ENCODE peak calls at places on chromosomes 11 and 22, in six cellular contexts. M, K, Y, G, F and L are unnamed samples.

GRCh38 chr11:12184696-12185095 is 74.3 kb downstream of the MICAL2 start:
- DNase-seq in M (no peak), K (no peak), Y (no peak), G (peak), F (peak), L (no peak)

GRCh38 chr11:118570787-118571186 is 1.4 kb upstream of the ARCN1 start:
- DNase-seq in M (no peak), K (no peak), Y (no peak), G (no peak), F (no peak), L (no peak)

GRCh38 chr11:96390403-96390830 is 604 bp downstream of the JRKL start:
- DNase-seq in M (no peak), K (no peak), Y (peak), G (peak), F (no peak), L (no peak)

GRCh38 chr22:42500164-42500835 is 19.3 kb downstream of the RRP7A start:
- DNase-seq in M (peak), K (peak), Y (peak), G (peak), F (peak), L (no peak)

GRCh38 chr11:657691-658126 is 20.6 kb downstream of the DRD4 start:
- DNase-seq in M (no peak), K (no peak), Y (no peak), G (no peak), F (no peak), L (no peak)

GRCh38 chr22:45229181-45229580 is 11.5 kb downstream of the KIAA0930 start:
- DNase-seq in M (no peak), K (no peak), Y (no peak), G (no peak), F (no peak), L (no peak)

GRCh38 chr11:41779401-41779960 is 320.0 kb upstream of the LRRC4C start:
- DNase-seq in M (no peak), K (no peak), Y (no peak), G (no peak), F (no peak), L (no peak)

GRCh38 chr22:20211997-20212753 is 55.9 kb downstream of the RTN4R start:
- DNase-seq in M (no peak), K (peak), Y (peak), G (no peak), F (no peak), L (peak)

GRCh38 chr11:113663567-113663966 is 42.5 kb downstream of the TMPRSS5 start:
- DNase-seq in M (no peak), K (no peak), Y (no peak), G (peak), F (peak), L (no peak)

GRCh38 chr11:11178671-11179070 is 174.4 kb downstream of the CSNK2A3 start:
- DNase-seq in M (no peak), K (no peak), Y (no peak), G (peak), F (peak), L (no peak)

GRCh38 chr11:123052884-123053721 is 8.8 kb downstream of the HSPA8 start:
- DNase-seq in M (no peak), K (no peak), Y (no peak), G (no peak), F (no peak), L (no peak)

GRCh38 chr22:44167501-44167900 is 13.2 kb upstream of the PARVG start:
- DNase-seq in M (no peak), K (no peak), Y (no peak), G (no peak), F (no peak), L (no peak)

GRCh38 chr22:23832226-23833016 is 6.4 kb downstream of the DERL3 start:
- DNase-seq in M (no peak), K (no peak), Y (peak), G (no peak), F (no peak), L (no peak)

GRCh38 chr11:38593649-38594048 is 1995.6 kb upstream of the RAG2 start:
- DNase-seq in M (no peak), K (no peak), Y (no peak), G (no peak), F (peak), L (no peak)

GRCh38 chr22:48758021-48758561 is 1069.6 kb downstream of the BRD1 start:
- DNase-seq in M (no peak), K (no peak), Y (no peak), G (no peak), F (no peak), L (no peak)

GRCh38 chr22:31872209-31872608 is 72.1 kb upstream of the YWHAH start:
- DNase-seq in M (peak), K (no peak), Y (peak), G (no peak), F (no peak), L (no peak)

GRCh38 chr11:119337581-119338317 is 2.9 kb downstream of the C1QTNF5 start:
- DNase-seq in M (peak), K (no peak), Y (peak), G (peak), F (no peak), L (no peak)

GRCh38 chr11:79564288-79564925 is 123.6 kb upstream of the TENM4 start:
- DNase-seq in M (no peak), K (no peak), Y (no peak), G (no peak), F (no peak), L (no peak)

GRCh38 chr11:124897681-124898680 is at the start of gene ROBO4:
- DNase-seq in M (no peak), K (peak), Y (peak), G (peak), F (peak), L (no peak)

GRCh38 chr11:114562166-114562916 is 2.7 kb upstream of the NXPE1 start:
- DNase-seq in M (no peak), K (no peak), Y (no peak), G (peak), F (peak), L (no peak)

GRCh38 chr22:44045171-44045570 is 21.1 kb downstream of the PARVB start:
- DNase-seq in M (no peak), K (no peak), Y (no peak), G (peak), F (peak), L (no peak)

GRCh38 chr11:69525516-69526452 is 44.3 kb downstream of the LINC01488 start:
- DNase-seq in M (no peak), K (no peak), Y (no peak), G (no peak), F (no peak), L (no peak)
- TF ChIP-seq EZH2phosphoT487 in M (no peak), K (no peak), Y (no peak), G (no peak), F (no peak), L (no peak)

GRCh38 chr11:68903288-68903630 is 373 bp downstream of the MRPL21 start:
- DNase-seq in M (peak), K (no peak), Y (no peak), G (peak), F (no peak), L (no peak)

GRCh38 chr11:68903631-68904457 is at the start of the genes IGHMBP2 and MRPL21:
- DNase-seq in M (peak), K (peak), Y (peak), G (peak), F (peak), L (peak)

GRCh38 chr11:68897441-68897840 is 6.2 kb downstream of the MRPL21 start:
- DNase-seq in M (no peak), K (no peak), Y (no peak), G (no peak), F (no peak), L (no peak)

GRCh38 chr11:68904458-68904847 is 762 bp downstream of the IGHMBP2 start:
- DNase-seq in M (no peak), K (no peak), Y (peak), G (no peak), F (no peak), L (peak)

GRCh38 chr11:68900835-68901381 is 2.7 kb downstream of the MRPL21 start:
- DNase-seq in M (no peak), K (no peak), Y (no peak), G (no peak), F (no peak), L (no peak)
- H2AFZ ChIP-seq in M (no peak), K (no peak), Y (no peak), G (no peak), F (no peak), L (no peak)

GRCh38 chr11:44894217-44894617 is 56.5 kb downstream of the TP53I11 start:
- DNase-seq in M (peak), K (peak), Y (peak), G (peak), F (peak), L (peak)
- H3K9ac ChIP-seq in M (no peak), K (no peak), Y (no peak), G (no peak), F (no peak), L (no peak)

DNA sequence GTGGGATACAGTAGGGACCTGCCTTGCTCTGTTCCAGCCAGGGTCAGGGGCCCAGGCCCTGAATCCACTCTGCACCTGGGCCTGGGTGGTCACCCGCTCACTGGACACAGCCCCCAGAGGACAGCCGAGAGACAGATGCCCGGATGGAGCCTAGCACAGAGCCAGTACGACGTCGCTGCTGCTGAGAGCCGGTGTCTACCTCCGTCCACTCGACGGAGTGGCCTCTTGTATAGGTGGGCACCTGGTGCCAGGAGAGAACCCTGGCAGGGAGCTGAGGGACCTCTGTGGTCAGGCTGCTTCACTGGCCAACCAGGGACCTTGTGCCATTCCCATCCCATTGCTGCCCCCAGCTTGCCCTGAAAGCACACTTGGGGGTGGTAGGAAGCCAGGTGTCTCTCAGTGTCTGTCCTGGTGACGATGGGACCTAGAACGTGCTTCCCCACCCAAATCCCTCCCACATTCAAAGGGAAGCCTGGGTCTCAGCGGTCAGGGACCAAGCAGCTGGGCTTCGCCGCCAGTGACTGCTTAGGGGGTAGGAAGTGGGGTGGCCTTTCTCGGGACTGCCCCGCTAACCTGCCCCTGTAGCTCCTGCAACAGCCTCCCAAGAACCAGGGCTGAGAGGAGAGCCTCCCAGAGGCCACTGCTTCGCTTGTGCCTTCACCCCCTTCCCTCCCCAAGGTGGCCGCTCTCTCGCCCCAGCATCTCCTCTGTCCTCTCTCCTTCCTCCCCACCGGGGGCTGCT is 10.3 kb upstream of the CERK start:
- DNase-seq in M (no peak), K (no peak), Y (no peak), G (no peak), F (no peak), L (no peak)
- TF ChIP-seq EZH2phosphoT487 in M (no peak), K (no peak), Y (no peak), G (no peak), F (no peak), L (no peak)

GRCh38 chr11:65210748-65211147 is 29.0 kb downstream of the CAPN1 start:
- DNase-seq in M (no peak), K (no peak), Y (no peak), G (no peak), F (no peak), L (no peak)

GRCh38 chr11:65210361-65210731 is 28.6 kb downstream of the CAPN1 start:
- DNase-seq in M (no peak), K (no peak), Y (no peak), G (no peak), F (no peak), L (no peak)

GRCh38 chr11:65212226-65212801 is 30.6 kb downstream of the CAPN1 start:
- DNase-seq in M (no peak), K (no peak), Y (no peak), G (no peak), F (no peak), L (no peak)

GRCh38 chr11:65209711-65210360 is 28.1 kb downstream of the CAPN1 start:
- DNase-seq in M (no peak), K (no peak), Y (no peak), G (no peak), F (no peak), L (no peak)

DNA sequence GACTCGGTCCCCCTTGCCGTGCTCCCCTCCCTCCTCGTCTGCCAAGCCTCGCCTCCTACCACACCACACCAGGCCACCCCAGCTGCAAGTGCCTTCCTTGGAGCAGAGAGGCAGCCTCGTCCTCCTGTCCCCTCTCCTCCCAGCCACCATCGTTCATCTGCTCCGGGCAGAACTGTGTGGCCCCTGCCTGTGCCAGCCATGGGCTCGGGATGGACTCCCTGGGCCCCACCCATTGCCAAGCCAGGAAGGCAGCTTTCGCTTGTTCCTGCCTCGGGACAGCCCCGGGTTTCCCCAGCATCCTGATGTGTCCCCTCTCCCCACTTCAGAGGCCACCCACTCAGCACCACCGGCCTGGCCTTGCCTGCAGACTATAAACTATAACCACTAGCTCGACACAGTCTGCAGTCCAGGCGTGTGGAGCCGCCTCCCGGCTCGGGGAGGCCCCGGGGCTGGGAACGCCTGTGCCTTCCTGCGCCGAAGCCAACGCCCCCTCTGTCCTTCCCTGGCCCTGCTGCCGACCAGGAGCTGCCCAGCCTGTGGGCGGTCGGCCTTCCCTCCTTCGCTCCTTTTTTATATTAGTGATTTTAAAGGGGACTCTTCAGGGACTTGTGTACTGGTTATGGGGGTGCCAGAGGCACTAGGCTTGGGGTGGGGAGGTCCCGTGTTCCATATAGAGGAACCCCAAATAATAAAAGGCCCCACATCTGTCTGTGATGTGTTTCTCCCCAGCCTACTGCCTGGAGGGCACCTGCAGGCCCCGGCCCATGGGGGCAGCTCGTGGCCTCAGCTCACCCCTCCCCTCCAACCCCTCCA is 29.8 kb downstream of the CAPN1 start:
- DNase-seq in M (no peak), K (no peak), Y (no peak), G (no peak), F (no peak), L (no peak)
- H2AFZ ChIP-seq in M (no peak), K (no peak), Y (no peak), G (no peak), F (no peak), L (no peak)

GRCh38 chr11:46493786-46494185 is 100.0 kb downstream of the AMBRA1 start:
- DNase-seq in M (no peak), K (no peak), Y (no peak), G (no peak), F (no peak), L (no peak)

GRCh38 chr11:46489668-46490560 is 98.3 kb upstream of the CHRM4 start:
- DNase-seq in M (peak), K (peak), Y (peak), G (peak), F (peak), L (peak)

GRCh38 chr11:46491661-46492331 is 100.2 kb upstream of the CHRM4 start:
- DNase-seq in M (no peak), K (no peak), Y (no peak), G (peak), F (no peak), L (no peak)

GRCh38 chr11:46490576-46491100 is 99.1 kb upstream of the CHRM4 start:
- DNase-seq in M (no peak), K (no peak), Y (no peak), G (peak), F (no peak), L (no peak)

GRCh38 chr11:46492540-46492939 is 101.0 kb upstream of the CHRM4 start:
- DNase-seq in M (no peak), K (no peak), Y (no peak), G (peak), F (no peak), L (no peak)
- H3K9ac ChIP-seq in M (no peak), K (no peak), Y (no peak), G (no peak), F (no peak), L (no peak)